ENCODE peak calls at places on chromosomes 12 and 14, in seven cellular contexts. E is neuronal stem cell, I is IMR-90, G is H9, F is mesendoderm, P is H1, Y is mesenchymal stem cell. X is an unnamed sample.

GRCh38 chr14:104228716-104229620 is 90.6 kb downstream of the KIF26A start:
- DNase-seq in E (no peak), F (no peak), Y (no peak), P (no peak), G (no peak), I (no peak), X (no peak)

GRCh38 chr12:2691340-2692111 is 103.2 kb upstream of the FKBP4 start:
- DNase-seq in Y (no peak), F (peak; percentile 51), I (no peak), E (peak; percentile 30), G (peak; percentile 73), P (no peak), X (peak; percentile 43)

GRCh38 chr12:58393152-58393551 is 451.8 kb downstream of the ATP23 start:
- DNase-seq in I (peak; percentile 52), E (no peak), Y (peak; percentile 50), G (no peak), F (no peak), P (no peak), X (no peak)

GRCh38 chr12:12786371-12786715 is 884 bp downstream of the APOLD1 start:
- DNase-seq in Y (no peak), E (no peak), F (no peak), G (no peak), I (no peak), P (no peak), X (no peak)

GRCh38 chr12:118960161-118960560 is 21.2 kb upstream of the SRRM4 start:
- DNase-seq in Y (no peak), F (no peak), E (no peak), I (no peak), G (no peak), P (no peak), X (no peak)

GRCh38 chr12:116818341-116818856 is 62.8 kb downstream of the HRK start:
- DNase-seq in F (no peak), E (no peak), Y (peak; percentile 15), I (peak; percentile 23), G (no peak), P (no peak), X (no peak)

GRCh38 chr12:5442251-5443006 is 10.5 kb downstream of the NTF3 start:
- DNase-seq in I (peak; percentile 73), E (peak; percentile 29), F (peak; percentile 75), P (no peak), G (no peak), Y (peak; percentile 59), X (peak; percentile 66)

GRCh38 chr12:74641262-74641661 is 103.6 kb downstream of the ATXN7L3B start:
- DNase-seq in E (no peak), P (no peak), F (no peak), I (no peak), Y (no peak), G (no peak), X (no peak)

GRCh38 chr12:17062296-17063061 is 456.5 kb upstream of the LMO3 start:
- DNase-seq in F (no peak), P (no peak), I (no peak), E (no peak), Y (no peak), G (no peak), X (peak; percentile 71)

GRCh38 chr12:2118481-2119255 is 65.9 kb downstream of the CACNA1C start:
- DNase-seq in G (no peak), E (no peak), F (no peak), P (no peak), I (no peak), Y (no peak), X (no peak)

GRCh38 chr12:98646165-98646764 is 1.2 kb downstream of the APAF1 start:
- DNase-seq in G (no peak), I (peak; percentile 32), E (no peak), F (peak; percentile 39), P (no peak), Y (peak; percentile 57), X (peak; percentile 16)

GRCh38 chr14:43408472-43408871 is 1098.6 kb downstream of the FSCB start:
- DNase-seq in P (no peak), I (no peak), F (no peak), G (no peak), E (no peak), Y (no peak), X (no peak)

GRCh38 chr14:92676448-92677086 is 71.9 kb downstream of the LGMN start:
- DNase-seq in F (no peak), P (no peak), G (no peak), Y (no peak), I (no peak), E (no peak), X (no peak)

GRCh38 chr14:75282166-75282547 is 3.5 kb downstream of the FOS start:
- DNase-seq in G (no peak), P (no peak), Y (peak; percentile 98), F (peak; percentile 54), E (no peak), I (peak; percentile 60), X (peak; percentile 97)

DNA sequence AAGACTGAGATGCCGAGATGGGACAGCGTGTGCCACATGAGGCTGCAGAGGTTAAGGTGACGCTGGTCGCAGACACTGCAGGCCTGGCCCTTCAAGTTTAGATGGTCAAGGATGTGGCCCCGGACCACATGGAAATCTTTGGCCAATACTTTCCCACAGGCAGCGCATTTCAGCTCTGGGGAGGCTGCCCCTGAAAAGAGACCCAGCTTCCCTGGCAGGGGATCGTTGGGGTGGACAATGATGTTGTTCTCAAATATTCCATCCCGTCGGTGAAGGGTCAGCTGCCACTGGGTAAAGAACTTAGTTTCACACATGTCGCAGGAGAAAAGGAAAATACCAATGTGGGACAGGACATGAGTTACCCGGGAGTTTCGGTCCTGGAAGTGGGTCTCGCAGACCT is 3.0 kb downstream of the ZBTB39 start:
- DNase-seq in P (no peak), G (no peak), E (no peak), F (no peak), I (no peak), Y (no peak), X (no peak)
- H3K27ac ChIP-seq in P (no peak overlapping the region), G (no peak overlapping the region), E (no peak overlapping the region), F (no peak overlapping the region), I (no peak overlapping the region), Y (no peak overlapping the region), X (no peak overlapping the region)

GRCh38 chr12:91636721-91637120 is 454.1 kb upstream of the DCN start:
- DNase-seq in G (no peak), P (no peak), E (no peak), Y (no peak), F (no peak), I (no peak), X (no peak)

GRCh38 chr12:91643763-91644162 is 461.1 kb upstream of the DCN start:
- DNase-seq in F (no peak), I (no peak), G (no peak), Y (no peak), E (no peak), P (no peak), X (no peak)

GRCh38 chr12:91637789-91638624 is 455.4 kb upstream of the DCN start:
- DNase-seq in Y (no peak), E (no peak), I (no peak), F (no peak), P (no peak), G (no peak), X (no peak)

DNA sequence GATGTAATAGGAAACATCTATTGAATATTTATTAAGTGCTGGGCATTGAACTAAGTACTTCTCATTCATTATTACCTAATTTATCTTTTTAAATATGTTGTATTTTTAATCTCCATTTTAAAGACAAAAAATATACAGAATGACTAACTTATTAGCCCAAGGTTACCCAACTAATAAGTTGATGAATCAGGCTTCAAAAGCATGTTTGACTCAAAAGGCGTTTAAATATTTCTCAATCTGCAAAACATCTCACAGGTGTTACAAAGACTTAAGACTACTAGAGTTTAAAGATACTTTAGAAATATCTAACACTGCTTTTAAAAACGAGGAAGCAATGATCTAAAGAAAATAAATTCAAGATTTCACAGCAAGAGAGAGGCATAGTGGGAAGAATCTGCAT is 457.4 kb upstream of the DCN start:
- DNase-seq in E (no peak), Y (no peak), F (no peak), G (no peak), P (no peak), I (no peak), X (peak; percentile 42)
- H2AK5ac ChIP-seq in E (no peak overlapping the region), Y (no peak overlapping the region), F (no peak overlapping the region), G (no peak overlapping the region), P (no peak overlapping the region), I (no peak overlapping the region), X (no peak overlapping the region)

DNA sequence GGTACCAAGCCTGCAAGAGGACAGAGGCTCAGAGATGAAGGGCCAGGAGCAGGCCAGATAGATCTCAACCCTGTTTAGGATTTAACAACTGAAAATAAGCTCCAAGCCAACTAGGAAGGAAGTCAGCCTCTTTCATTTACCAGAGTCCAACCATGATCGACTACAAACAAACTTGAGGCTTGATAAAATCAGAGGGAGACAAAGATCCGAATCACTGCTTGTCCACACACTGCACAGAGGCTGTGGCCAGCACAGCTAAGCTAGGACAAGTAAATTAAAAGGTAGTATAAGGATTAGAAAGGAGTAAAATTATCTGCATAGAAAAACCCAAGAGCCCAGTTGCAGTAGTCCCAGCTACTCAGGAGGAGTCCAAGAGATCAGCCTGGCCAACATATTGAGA is 40.3 kb downstream of the FAM222A start:
- DNase-seq in Y (no peak), I (no peak), E (no peak), G (no peak), P (no peak), F (no peak), X (no peak)
- H3K27ac ChIP-seq in Y (no peak overlapping the region), I (no peak overlapping the region), E (no peak overlapping the region), G (no peak overlapping the region), P (no peak overlapping the region), F (no peak overlapping the region), X (no peak overlapping the region)

GRCh38 chr14:90849787-90850444 is 33.7 kb upstream of the TTC7B start:
- DNase-seq in G (no peak), Y (peak; percentile 38), P (no peak), F (no peak), E (no peak), I (no peak), X (no peak)
- H2AK5ac ChIP-seq in G (no peak overlapping the region), Y (peak overlapping the region; percentile 34), P (peak overlapping the region; percentile 2), F (no peak overlapping the region), E (no peak overlapping the region), I (no peak overlapping the region), X (no peak overlapping the region)

DNA sequence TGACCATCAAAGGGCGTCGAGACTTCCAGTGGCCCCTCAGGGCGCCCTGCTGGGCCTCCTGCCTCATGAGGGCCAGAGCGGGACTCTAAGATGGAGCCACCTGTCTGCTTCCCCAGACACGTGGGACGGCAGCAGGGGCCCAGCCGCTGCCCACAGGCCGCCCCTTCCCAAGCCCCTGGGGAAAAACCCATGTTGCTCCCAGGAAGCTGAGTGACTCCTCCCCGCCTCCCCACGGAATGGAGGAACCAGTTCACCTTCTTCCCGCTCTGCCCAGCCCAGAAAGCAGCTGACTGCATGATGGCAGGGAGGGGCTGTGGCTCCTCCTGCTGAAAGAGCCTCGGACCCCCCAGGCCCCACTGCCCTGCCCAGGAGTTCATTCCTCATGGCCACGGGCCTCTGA is 14.9 kb downstream of the RAB35 start:
- DNase-seq in I (no peak), G (no peak), P (no peak), Y (no peak), E (no peak), F (no peak), X (peak; percentile 11)
- H3K27ac ChIP-seq in I (no peak overlapping the region), G (no peak overlapping the region), P (no peak overlapping the region), Y (no peak overlapping the region), E (no peak overlapping the region), F (no peak overlapping the region), X (no peak overlapping the region)

GRCh38 chr14:85334316-85334715 is 195.6 kb upstream of the FLRT2 start:
- DNase-seq in Y (no peak), F (no peak), P (no peak), I (no peak), E (no peak), G (no peak), X (no peak)
- H2AK5ac ChIP-seq in Y (no peak overlapping the region), F (no peak overlapping the region), P (no peak overlapping the region), I (no peak overlapping the region), E (no peak overlapping the region), G (no peak overlapping the region), X (no peak overlapping the region)

X was measured in trophoblast cell.